ENCODE peak calls at places on chromosomes 12 and 14, in nine cellular contexts. R is mesendoderm, G is spleen, E is adrenal gland, O is tibial artery, K is neuronal stem cell, D is Panc1, N is mucosa of descending colon, W is upper lobe of right lung. F is an unnamed sample. For H3K4me1, the result is how much of the 10 kb centered on the place peaks cover.

GRCh38 chr12:14656846-14657245 is 39.6 kb downstream of the GUCY2C start:
- DNase-seq in R (peak), G (no peak), E (no peak), O (no peak), K (no peak), D (no peak), N (no peak), W (no peak), F (no peak)

GRCh38 chr12:46246021-46246700 is 22.7 kb downstream of the SLC38A1 start:
- DNase-seq in R (no peak), G (no peak), E (no peak), O (no peak), K (no peak), D (no peak), N (no peak), W (no peak), F (no peak)

GRCh38 chr12:132954471-132955048 is 1.5 kb downstream of the ZNF605 start:
- DNase-seq in R (no peak), G (peak), E (no peak), O (no peak), K (no peak), D (no peak), N (no peak), W (no peak), F (no peak)

GRCh38 chr12:92505373-92506340 is 197.1 kb upstream of the PLEKHG7 start:
- DNase-seq in R (peak), G (peak), E (peak), O (peak), K (peak), D (no peak), N (peak), W (peak), F (no peak)

GRCh38 chr14:74913986-74914573 is 9.0 kb downstream of the RPS6KL1 start:
- DNase-seq in R (peak), G (no peak), E (peak), O (peak), K (peak), D (peak), N (no peak), W (no peak), F (peak)

GRCh38 chr12:112031472-112031871 is 18.2 kb downstream of the ERP29 start:
- DNase-seq in R (no peak), G (no peak), E (no peak), O (no peak), K (no peak), D (no peak), N (no peak), W (no peak), F (no peak)

GRCh38 chr12:80894179-80894578 is 43.6 kb downstream of the LIN7A start:
- DNase-seq in R (peak), G (no peak), E (no peak), O (no peak), K (no peak), D (no peak), N (no peak), W (no peak), F (no peak)

GRCh38 chr12:109930028-109930800 is 30.1 kb downstream of the TCHP start:
- DNase-seq in R (no peak), G (no peak), E (no peak), O (no peak), K (no peak), D (no peak), N (no peak), W (no peak), F (no peak)

GRCh38 chr12:92007787-92008186 is 137.9 kb downstream of the BTG1 start:
- DNase-seq in R (no peak), G (no peak), E (no peak), O (no peak), K (no peak), D (no peak), N (no peak), W (no peak), F (no peak)

GRCh38 chr12:124837958-124838803 is 25.5 kb downstream of the SCARB1 start:
- DNase-seq in R (peak), G (peak), E (peak), O (peak), K (no peak), D (peak), N (peak), W (no peak), F (no peak)

GRCh38 chr14:72318648-72319047 is 386.4 kb downstream of the RGS6 start:
- DNase-seq in R (no peak), G (no peak), E (no peak), O (no peak), K (no peak), D (no peak), N (no peak), W (no peak), F (no peak)

GRCh38 chr12:110137786-110138185 is 13.6 kb downstream of the IFT81 start:
- DNase-seq in R (no peak), G (no peak), E (no peak), O (no peak), K (no peak), D (no peak), N (no peak), W (no peak), F (no peak)

GRCh38 chr12:57309420-57309819 is 58.4 kb upstream of the STAC3 start:
- DNase-seq in R (no peak), G (no peak), E (no peak), O (no peak), K (no peak), D (peak), N (no peak), W (no peak), F (no peak)

GRCh38 chr12:116150452-116150851 is 127.0 kb downstream of the MED13L start:
- DNase-seq in R (no peak), G (no peak), E (no peak), O (no peak), K (no peak), D (no peak), N (no peak), W (no peak), F (no peak)
- H3K4me1 ChIP-seq in R (under half), G (under half), E (under half), O (under half), K (under half), D (half or more), N (under half), W (under half), F (under half)

GRCh38 chr12:104990950-104991349 is 4.8 kb downstream of the NOPCHAP1 start:
- DNase-seq in R (no peak), G (no peak), E (no peak), O (no peak), K (no peak), D (no peak), N (no peak), W (no peak), F (no peak)

GRCh38 chr12:104998423-104999346 is 12.6 kb downstream of the NOPCHAP1 start:
- DNase-seq in R (no peak), G (no peak), E (no peak), O (no peak), K (no peak), D (no peak), N (peak), W (peak), F (no peak)

GRCh38 chr12:104999347-104999685 is 13.2 kb downstream of the NOPCHAP1 start:
- DNase-seq in R (no peak), G (no peak), E (no peak), O (no peak), K (no peak), D (no peak), N (no peak), W (no peak), F (no peak)

GRCh38 chr12:104991565-104992128 is 5.5 kb downstream of the NOPCHAP1 start:
- DNase-seq in R (no peak), G (no peak), E (no peak), O (no peak), K (no peak), D (no peak), N (no peak), W (no peak), F (no peak)

DNA sequence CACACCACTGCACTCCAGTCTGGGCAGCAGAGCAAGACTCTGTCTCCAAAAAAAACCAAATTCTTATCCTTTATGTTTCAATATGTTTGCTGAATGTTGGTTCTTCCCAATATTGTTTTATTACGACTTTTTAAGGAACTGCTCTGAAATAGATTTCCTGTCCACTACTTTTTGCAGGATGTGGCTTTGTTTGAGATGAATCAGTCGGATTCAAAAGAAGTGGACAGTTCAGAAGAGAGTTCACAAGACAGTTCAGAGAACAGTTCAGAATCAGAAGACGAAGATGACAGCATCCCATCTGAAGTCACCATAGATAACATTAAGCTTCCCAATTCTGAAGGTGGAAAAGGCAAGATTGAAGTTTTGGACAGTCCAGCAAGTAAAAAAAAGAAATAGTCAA is 8.2 kb downstream of the NOPCHAP1 start:
- DNase-seq in R (no peak), G (no peak), E (no peak), O (no peak), K (no peak), D (no peak), N (no peak), W (no peak), F (no peak)
- H3K4me1 ChIP-seq in R (under half), G (under half), E (under half), O (under half), K (under half), D (under half), N (under half), W (under half), F (under half)

GRCh38 chr12:55932546-55932919 is 1.6 kb downstream of the DGKA start:
- DNase-seq in R (no peak), G (peak), E (no peak), O (no peak), K (no peak), D (no peak), N (no peak), W (no peak), F (no peak)
- H3K4me1 ChIP-seq in R (under half), G (under half), E (under half), O (under half), K (under half), D (under half), N (under half), W (under half), F (under half)

DNA sequence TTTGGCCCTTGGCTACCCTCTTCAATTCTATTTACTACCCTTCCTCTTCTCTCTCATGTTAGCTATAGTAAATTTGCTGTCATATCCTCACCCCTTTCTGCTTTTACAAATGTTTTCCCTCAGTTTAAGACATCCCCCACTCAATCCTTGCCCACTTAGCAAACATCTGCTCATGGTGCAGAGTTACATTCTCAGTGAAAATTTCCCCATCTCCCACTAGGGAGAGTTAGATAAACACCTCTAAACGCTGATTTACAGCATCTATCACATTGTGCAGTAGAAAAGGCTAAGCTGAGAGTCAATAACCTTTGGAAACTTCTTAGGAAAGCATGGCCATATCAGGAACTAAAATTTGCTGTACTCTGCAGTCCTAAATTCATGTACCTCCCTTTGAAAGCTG is 69.0 kb downstream of the DENND5B start:
- DNase-seq in R (no peak), G (no peak), E (no peak), O (no peak), K (no peak), D (no peak), N (no peak), W (no peak), F (no peak)
- H3K4me1 ChIP-seq in R (under half), G (under half), E (under half), O (under half), K (under half), D (under half), N (under half), W (under half), F (under half)

GRCh38 chr12:127592278-127592677 is 674.7 kb upstream of the TMEM132C start:
- DNase-seq in R (no peak), G (no peak), E (no peak), O (no peak), K (no peak), D (no peak), N (no peak), W (no peak), F (no peak)
- H3K4me1 ChIP-seq in R (under half), G (under half), E (under half), O (under half), K (under half), D (under half), N (under half), W (under half), F (under half)